ENCODE peak calls at places on chromosomes 12 and 14, in five cellular contexts. One of them, this sample, is unnamed.

GRCh38 chr14:89337912-89338311 is 79.1 kb downstream of the FOXN3 start:
- DNase-seq in pancreas: no peak
- DNase-seq in endothelial cell: no peak
- DNase-seq in nephron progenitor cell: no peak
- DNase-seq in PC-3: no peak
- DNase-seq in this sample: peak; percentile 47

GRCh38 chr12:31872831-31873604 is 86.2 kb upstream of the RESF1 start:
- DNase-seq in nephron progenitor cell: no peak
- DNase-seq in PC-3: no peak
- DNase-seq in endothelial cell: no peak
- DNase-seq in pancreas: no peak
- DNase-seq in this sample: no peak

GRCh38 chr12:55365086-55365485 is 2.3 kb downstream of the OR6C75 start:
- DNase-seq in endothelial cell: no peak
- DNase-seq in pancreas: no peak
- DNase-seq in PC-3: no peak
- DNase-seq in nephron progenitor cell: no peak
- DNase-seq in this sample: no peak

GRCh38 chr14:64950889-64951288 is 8.3 kb upstream of the GPX2 start:
- DNase-seq in nephron progenitor cell: no peak
- DNase-seq in pancreas: no peak
- DNase-seq in endothelial cell: no peak
- DNase-seq in PC-3: no peak
- DNase-seq in this sample: no peak

GRCh38 chr14:72824051-72824450 is 69.8 kb downstream of the DPF3 start:
- DNase-seq in pancreas: no peak
- DNase-seq in PC-3: no peak
- DNase-seq in nephron progenitor cell: no peak
- DNase-seq in endothelial cell: no peak
- DNase-seq in this sample: no peak

GRCh38 chr14:75242546-75243273 is 35.9 kb upstream of the FOS start:
- DNase-seq in endothelial cell: no peak
- DNase-seq in PC-3: peak; percentile 29
- DNase-seq in pancreas: no peak
- DNase-seq in nephron progenitor cell: no peak
- DNase-seq in this sample: peak; percentile 93

GRCh38 chr12:42968426-42968825 is 378.9 kb upstream of the PRICKLE1 start:
- DNase-seq in PC-3: no peak
- DNase-seq in nephron progenitor cell: no peak
- DNase-seq in pancreas: no peak
- DNase-seq in endothelial cell: no peak
- DNase-seq in this sample: no peak

GRCh38 chr14:53430870-53431269 is 277.7 kb upstream of the DDHD1 start:
- DNase-seq in pancreas: no peak
- DNase-seq in nephron progenitor cell: no peak
- DNase-seq in PC-3: peak; percentile 47
- DNase-seq in endothelial cell: no peak
- DNase-seq in this sample: peak; percentile 35

GRCh38 chr12:46369095-46369473 is 3.5 kb downstream of the SLC38A2 start:
- DNase-seq in nephron progenitor cell: no peak
- DNase-seq in endothelial cell: no peak
- DNase-seq in PC-3: no peak
- DNase-seq in pancreas: no peak
- DNase-seq in this sample: peak; percentile 58

GRCh38 chr12:78403681-78404080 is 460.9 kb upstream of the SYT1 start:
- DNase-seq in pancreas: no peak
- DNase-seq in endothelial cell: no peak
- DNase-seq in PC-3: peak; percentile 45
- DNase-seq in nephron progenitor cell: no peak
- DNase-seq in this sample: peak; percentile 53

GRCh38 chr12:82688035-82688501 is 1.4 kb downstream of the TMTC2 start:
- DNase-seq in pancreas: no peak
- DNase-seq in PC-3: peak; percentile 45
- DNase-seq in nephron progenitor cell: no peak
- DNase-seq in endothelial cell: no peak
- DNase-seq in this sample: peak; percentile 39

GRCh38 chr12:109998241-109998903 is 858 bp upstream of the ANKRD13A start:
- DNase-seq in endothelial cell: no peak
- DNase-seq in PC-3: peak; percentile 4
- DNase-seq in pancreas: no peak
- DNase-seq in nephron progenitor cell: no peak
- DNase-seq in this sample: no peak

GRCh38 chr12:86118161-86118560 is 138.0 kb downstream of the MGAT4C start:
- DNase-seq in endothelial cell: no peak
- DNase-seq in pancreas: no peak
- DNase-seq in PC-3: no peak
- DNase-seq in nephron progenitor cell: no peak
- DNase-seq in this sample: no peak

DNA sequence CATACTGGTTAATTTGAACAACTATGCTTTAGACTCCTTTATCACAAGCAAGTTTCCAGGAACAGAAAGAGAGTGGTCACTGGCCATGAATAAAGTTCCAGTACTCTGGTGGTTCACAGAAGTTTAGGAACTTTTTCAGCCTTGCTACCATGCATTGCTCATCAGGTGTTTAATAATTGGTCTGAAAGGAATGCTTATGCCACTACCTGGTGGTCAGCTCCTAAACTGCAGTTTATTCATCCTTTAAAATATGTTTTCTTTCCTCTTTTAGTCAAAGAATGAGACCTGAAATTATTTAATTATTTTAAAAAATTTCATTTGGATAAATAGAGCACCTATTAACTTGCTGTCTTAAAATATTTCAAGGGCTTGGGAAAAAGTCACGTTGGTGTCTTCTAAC is 260.1 kb upstream of the OR4E1 start:
- DNase-seq in pancreas: no peak
- DNase-seq in PC-3: peak; percentile 53
- DNase-seq in nephron progenitor cell: no peak
- DNase-seq in endothelial cell: no peak
- DNase-seq in this sample: no peak
- TF ChIP-seq CTCF in pancreas: no peak
- TF ChIP-seq CTCF in PC-3: peak; percentile 61
- TF ChIP-seq CTCF in nephron progenitor cell: peak; percentile 21
- TF ChIP-seq CTCF in endothelial cell: peak; percentile 55
- TF ChIP-seq CTCF in this sample: no peak

DNA sequence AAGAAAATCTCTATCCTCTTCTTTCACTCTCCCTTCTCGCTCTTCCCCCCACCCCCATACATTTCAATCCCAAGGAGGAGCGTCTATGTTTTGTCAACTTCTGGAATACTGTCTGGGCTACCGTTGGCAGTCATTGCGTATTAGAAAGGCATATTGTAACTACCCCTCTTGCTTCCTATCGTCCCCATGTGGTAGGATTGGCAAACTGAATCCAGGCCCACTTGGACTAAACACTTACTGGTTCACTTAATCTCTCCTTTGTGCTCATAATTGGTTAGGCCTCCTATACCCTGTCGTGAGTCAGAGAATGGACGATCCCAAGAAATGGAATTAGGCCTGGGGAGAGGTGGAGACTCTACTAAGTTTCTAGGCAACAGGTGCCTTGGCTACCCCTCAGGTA is 68.8 kb upstream of the SLC8A3 start:
- DNase-seq in pancreas: peak; percentile 10
- DNase-seq in PC-3: peak; percentile 64
- DNase-seq in endothelial cell: peak; percentile 28
- DNase-seq in nephron progenitor cell: no peak
- DNase-seq in this sample: no peak
- TF ChIP-seq CTCF in pancreas: no peak
- TF ChIP-seq CTCF in PC-3: peak; percentile 78
- TF ChIP-seq CTCF in endothelial cell: peak; percentile 45
- TF ChIP-seq CTCF in nephron progenitor cell: no peak
- TF ChIP-seq CTCF in this sample: no peak

GRCh38 chr12:103771466-103771865 is 69.6 kb downstream of the NT5DC3 start:
- DNase-seq in endothelial cell: peak; percentile 69
- DNase-seq in PC-3: peak; percentile 72
- DNase-seq in pancreas: peak; percentile 9
- DNase-seq in nephron progenitor cell: peak; percentile 37
- DNase-seq in this sample: peak; percentile 53
- TF ChIP-seq CTCF in endothelial cell: peak; percentile 28
- TF ChIP-seq CTCF in PC-3: peak; percentile 85
- TF ChIP-seq CTCF in pancreas: no peak
- TF ChIP-seq CTCF in nephron progenitor cell: peak; percentile 16
- TF ChIP-seq CTCF in this sample: peak; percentile 83

GRCh38 chr12:88360349-88360748 is 218.2 kb downstream of the TMTC3 start:
- DNase-seq in PC-3: no peak
- DNase-seq in nephron progenitor cell: no peak
- DNase-seq in endothelial cell: no peak
- DNase-seq in pancreas: no peak
- DNase-seq in this sample: no peak

GRCh38 chr12:88362439-88362838 is 217.8 kb downstream of the KITLG start:
- DNase-seq in pancreas: no peak
- DNase-seq in PC-3: peak; percentile 67
- DNase-seq in endothelial cell: no peak
- DNase-seq in nephron progenitor cell: no peak
- DNase-seq in this sample: peak; percentile 30

DNA sequence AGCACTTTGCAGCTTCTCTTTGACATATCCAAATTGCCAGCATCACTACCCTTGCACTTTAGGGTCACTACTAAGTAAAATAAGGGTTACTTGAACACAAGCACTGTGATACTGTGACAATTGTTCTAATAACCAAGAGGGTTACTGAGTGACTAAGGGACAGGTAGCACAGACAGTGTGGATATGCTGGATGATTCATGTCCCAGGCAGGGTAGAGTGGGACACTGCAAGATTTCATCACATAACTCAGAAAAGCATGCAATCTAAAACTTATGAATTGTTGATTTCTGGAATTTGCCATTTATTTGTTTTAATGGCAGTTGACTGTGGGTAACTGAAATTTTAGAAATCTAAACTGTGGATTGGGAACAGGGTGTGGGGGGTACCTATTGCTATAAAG is 218.8 kb downstream of the KITLG start:
- DNase-seq in PC-3: peak; percentile 60
- DNase-seq in pancreas: no peak
- DNase-seq in nephron progenitor cell: no peak
- DNase-seq in endothelial cell: no peak
- DNase-seq in this sample: no peak
- TF ChIP-seq CTCF in PC-3: no peak
- TF ChIP-seq CTCF in pancreas: no peak
- TF ChIP-seq CTCF in nephron progenitor cell: no peak
- TF ChIP-seq CTCF in endothelial cell: no peak
- TF ChIP-seq CTCF in this sample: no peak

DNA sequence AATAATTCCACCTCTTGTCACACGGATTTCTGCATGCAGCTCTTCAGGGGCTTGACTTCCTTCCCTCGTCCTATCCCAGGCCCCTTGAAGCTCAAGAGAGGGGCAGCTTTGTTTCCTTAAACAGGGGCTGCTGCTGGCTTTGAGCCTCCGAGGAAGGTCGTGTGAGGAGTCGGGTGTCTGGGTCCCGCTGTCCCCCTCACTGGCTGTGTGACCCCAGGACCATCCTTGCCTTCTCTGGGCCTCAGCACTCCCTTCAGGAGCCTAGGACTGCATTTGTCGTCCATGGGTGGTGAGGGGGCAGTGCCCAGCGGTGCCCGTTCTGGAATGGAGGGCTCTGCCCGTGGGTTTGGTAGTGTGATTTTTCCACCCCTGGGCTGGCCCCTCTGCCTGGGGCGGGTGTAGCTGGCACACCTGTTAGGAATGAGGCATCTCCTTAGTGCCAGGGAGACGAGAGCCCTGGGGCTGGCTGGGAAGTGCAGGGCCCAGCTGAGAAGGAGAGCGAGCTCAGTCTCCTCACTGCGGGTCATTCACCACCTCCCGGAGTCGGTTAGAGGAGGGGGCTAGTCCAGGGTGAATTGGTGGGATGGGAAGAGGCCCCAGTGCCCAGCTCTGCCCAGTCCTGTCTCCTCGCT is 60.8 kb downstream of the TSPAN9 start:
- DNase-seq in PC-3: no peak
- DNase-seq in nephron progenitor cell: no peak
- DNase-seq in endothelial cell: no peak
- DNase-seq in pancreas: no peak
- DNase-seq in this sample: no peak
- TF ChIP-seq CTCF in PC-3: no peak
- TF ChIP-seq CTCF in nephron progenitor cell: no peak
- TF ChIP-seq CTCF in endothelial cell: no peak
- TF ChIP-seq CTCF in pancreas: no peak
- TF ChIP-seq CTCF in this sample: no peak

This sample was measured in fibroblast of the aortic adventitia.